ENCODE peak calls at places on chromosomes 2 and 18, in six cellular contexts. Y is GM13977, N is COLO829, D is B cell, V is endothelial cell, O is SW480. Q is an unnamed sample.

GRCh38 chr2:100289020-100289419 is 33.3 kb downstream of the LONRF2 start:
- DNase-seq in D (no peak), N (no peak), Y (no peak), O (no peak), V (no peak), Q (no peak)

GRCh38 chr2:160565099-160565498 is 71.5 kb upstream of the RBMS1 start:
- DNase-seq in N (no peak), Y (no peak), V (no peak), O (no peak), D (no peak), Q (no peak)

GRCh38 chr18:61706516-61706915 is 186.3 kb downstream of the RNF152 start:
- DNase-seq in O (no peak), N (no peak), V (no peak), Y (no peak), D (no peak), Q (no peak)

GRCh38 chr2:6081542-6081872 is 389.3 kb downstream of the SOX11 start:
- DNase-seq in N (peak; percentile 51), O (peak; percentile 33), Y (no peak), D (no peak), V (no peak), Q (no peak)

GRCh38 chr2:230525682-230526081 is 109.7 kb downstream of the SP100 start:
- DNase-seq in V (no peak), N (no peak), D (peak; percentile 27), Y (no peak), O (no peak), Q (no peak)

GRCh38 chr2:7480431-7480830 is 563.2 kb downstream of the RNF144A start:
- DNase-seq in V (no peak), Y (no peak), N (no peak), O (no peak), D (no peak), Q (no peak)

GRCh38 chr2:239193426-239193825 is 207.4 kb downstream of the HDAC4 start:
- DNase-seq in D (no peak), Y (no peak), O (no peak), V (no peak), N (no peak), Q (no peak)

GRCh38 chr2:216590780-216591179 is 42.4 kb upstream of the IGFBP2 start:
- DNase-seq in O (no peak), V (no peak), D (no peak), Y (no peak), N (no peak), Q (no peak)

GRCh38 chr2:24509425-24509824 is 18.4 kb downstream of the NCOA1 start:
- DNase-seq in N (no peak), O (no peak), Y (peak; percentile 52), V (no peak), D (no peak), Q (no peak)

GRCh38 chr2:207437857-207438166 is 92.0 kb upstream of the CREB1 start:
- DNase-seq in O (no peak), D (no peak), N (no peak), Y (no peak), V (no peak), Q (no peak)